ENCODE peak calls at places on chromosomes 16 and 17, in four cellular contexts. G is ovary, P is body of pancreas, Y is left ventricle myocardium inferior. H is an unnamed sample. For H3K4me1 and H3K9me3, the result is how much of the 10 kb centered on the place peaks cover.

GRCh38 chr16:72530434-72530833 is 358.5 kb upstream of the PMFBP1 start:
- DNase-seq in G (no peak), P (no peak), Y (no peak), H (no peak)

GRCh38 chr17:3803308-3803640 is 2.3 kb upstream of the ITGAE start:
- DNase-seq in G (no peak), P (no peak), Y (no peak), H (no peak)

GRCh38 chr16:5020551-5020950 is 13.2 kb downstream of the NAGPA start:
- DNase-seq in G (no peak), P (no peak), Y (no peak), H (no peak)

GRCh38 chr17:19939993-19940721 is 37.5 kb downstream of the AKAP10 start:
- DNase-seq in G (no peak), P (no peak), Y (no peak), H (no peak)

GRCh38 chr16:72875291-72876036 is 172.5 kb downstream of the ZFHX3 start:
- DNase-seq in G (no peak), P (no peak), Y (no peak), H (peak)

GRCh38 chr17:41048441-41048840 is 1.3 kb upstream of the KRTAP2-1 start:
- DNase-seq in G (no peak), P (no peak), Y (no peak), H (no peak)

GRCh38 chr17:51733166-51733565 is 425.3 kb downstream of the CA10 start:
- DNase-seq in G (no peak), P (no peak), Y (no peak), H (no peak)

GRCh38 chr17:27319536-27320221 is 25.8 kb downstream of the WSB1 start:
- DNase-seq in G (peak), P (peak), Y (peak), H (peak)

GRCh38 chr16:24851700-24852099 is 5.9 kb downstream of the SLC5A11 start:
- DNase-seq in G (no peak), P (no peak), Y (no peak), H (no peak)

GRCh38 chr16:75306102-75306762 is 54.8 kb upstream of the BCAR1 start:
- DNase-seq in G (no peak), P (peak), Y (no peak), H (no peak)

GRCh38 chr16:65672960-65673359 is 551.1 kb upstream of the CDH11 start:
- DNase-seq in G (no peak), P (no peak), Y (no peak), H (no peak)

GRCh38 chr16:47731252-47731651 is 270.1 kb downstream of the PHKB start:
- DNase-seq in G (no peak), P (no peak), Y (no peak), H (no peak)

GRCh38 chr17:60161598-60162330 is 12.0 kb downstream of the CA4 start:
- DNase-seq in G (no peak), P (peak), Y (no peak), H (no peak)

GRCh38 chr16:70678121-70678897 is 7.5 kb downstream of the MTSS2 start:
- DNase-seq in G (peak), P (no peak), Y (peak), H (no peak)

GRCh38 chr17:15123593-15124590 is 141.2 kb downstream of the PMP22 start:
- DNase-seq in G (no peak), P (no peak), Y (no peak), H (no peak)

GRCh38 chr17:40015005-40015997 is at the start of gene CSF3:
- DNase-seq in G (peak), P (no peak), Y (no peak), H (no peak)

GRCh38 chr16:17519556-17519955 is 48.8 kb upstream of the XYLT1 start:
- DNase-seq in G (no peak), P (no peak), Y (no peak), H (no peak)

GRCh38 chr16:53829186-53829747 is 125.3 kb downstream of the FTO start:
- DNase-seq in G (no peak), P (no peak), Y (no peak), H (peak)

GRCh38 chr16:22235839-22236745 is 30.0 kb downstream of the EEF2K start:
- DNase-seq in G (peak), P (peak), Y (peak), H (no peak)

GRCh38 chr17:28973414-28973813 is 22.1 kb upstream of the PHF12 start:
- DNase-seq in G (no peak), P (no peak), Y (peak), H (peak)

GRCh38 chr16:78177927-78178326 is 78.5 kb downstream of the WWOX start:
- DNase-seq in G (no peak), P (no peak), Y (no peak), H (no peak)

GRCh38 chr17:57404807-57405485 is 148.6 kb downstream of the MSI2 start:
- DNase-seq in G (no peak), P (no peak), Y (no peak), H (no peak)
- H3K4me1 ChIP-seq in G (under half), P (under half), Y (half or more), H (under half)

GRCh38 chr17:50325906-50326305 is 20.0 kb upstream of the XYLT2 start:
- DNase-seq in G (no peak), P (no peak), Y (no peak), H (no peak)

GRCh38 chr17:50322271-50322670 is 23.7 kb upstream of the XYLT2 start:
- DNase-seq in G (no peak), P (no peak), Y (no peak), H (no peak)

GRCh38 chr17:50326831-50327364 is 19.0 kb upstream of the XYLT2 start:
- DNase-seq in G (no peak), P (no peak), Y (no peak), H (no peak)

GRCh38 chr17:50319630-50320029 is 26.3 kb upstream of the XYLT2 start:
- DNase-seq in G (no peak), P (no peak), Y (no peak), H (no peak)

DNA sequence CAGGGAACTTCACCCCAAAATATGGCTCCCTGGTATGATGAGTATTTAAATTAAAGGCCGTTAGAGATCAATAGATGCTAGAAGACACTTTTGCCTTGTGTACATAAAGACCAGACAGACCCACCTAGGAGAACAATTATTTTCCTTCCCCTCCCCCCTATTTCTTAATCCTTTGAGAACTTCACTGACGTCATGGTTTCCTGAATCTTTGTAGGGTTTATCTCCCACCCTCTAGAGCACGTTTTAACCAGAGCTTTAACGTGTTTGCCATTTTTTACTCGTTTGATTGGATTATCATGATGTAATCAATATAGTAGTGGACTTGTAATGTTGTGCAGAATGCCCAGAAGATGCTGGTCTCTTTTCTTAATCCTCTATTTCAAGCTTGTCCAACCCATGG is 22.9 kb upstream of the XYLT2 start:
- DNase-seq in G (no peak), P (no peak), Y (no peak), H (no peak)
- TF ChIP-seq CTCF in G (no peak), P (no peak), Y (no peak), H (no peak)

GRCh38 chr16:13697013-13697412 is 222.9 kb upstream of the ERCC4 start:
- DNase-seq in G (no peak), P (no peak), Y (no peak), H (no peak)
- H3K9me3 ChIP-seq in G (under half), P (under half), Y (half or more), H (under half)

GRCh38 chr17:44113868-44114840 is 9.3 kb downstream of the HDAC5 start:
- DNase-seq in G (no peak), P (no peak), Y (no peak), H (no peak)
- H3K4me1 ChIP-seq in G (under half), P (half or more), Y (half or more), H (under half)

GRCh38 chr17:30092886-30093285 is 23.7 kb upstream of the NSRP1 start:
- DNase-seq in G (no peak), P (no peak), Y (no peak), H (no peak)

GRCh38 chr17:30091771-30092170 is 24.8 kb upstream of the NSRP1 start:
- DNase-seq in G (no peak), P (no peak), Y (no peak), H (no peak)

GRCh38 chr17:30093463-30094147 is 23.0 kb upstream of the NSRP1 start:
- DNase-seq in G (peak), P (peak), Y (no peak), H (peak)

GRCh38 chr17:30091166-30091670 is 25.4 kb upstream of the NSRP1 start:
- DNase-seq in G (no peak), P (no peak), Y (no peak), H (no peak)

GRCh38 chr17:30095507-30096244 is 20.9 kb upstream of the NSRP1 start:
- DNase-seq in G (no peak), P (peak), Y (no peak), H (no peak)
- TF ChIP-seq CTCF in G (peak), P (peak), Y (peak), H (peak)

GRCh38 chr17:70048020-70048419 is 27.0 kb upstream of the KCNJ16 start:
- DNase-seq in G (no peak), P (no peak), Y (no peak), H (no peak)
- H3K9me3 ChIP-seq in G (under half), P (under half), Y (under half), H (under half)

DNA sequence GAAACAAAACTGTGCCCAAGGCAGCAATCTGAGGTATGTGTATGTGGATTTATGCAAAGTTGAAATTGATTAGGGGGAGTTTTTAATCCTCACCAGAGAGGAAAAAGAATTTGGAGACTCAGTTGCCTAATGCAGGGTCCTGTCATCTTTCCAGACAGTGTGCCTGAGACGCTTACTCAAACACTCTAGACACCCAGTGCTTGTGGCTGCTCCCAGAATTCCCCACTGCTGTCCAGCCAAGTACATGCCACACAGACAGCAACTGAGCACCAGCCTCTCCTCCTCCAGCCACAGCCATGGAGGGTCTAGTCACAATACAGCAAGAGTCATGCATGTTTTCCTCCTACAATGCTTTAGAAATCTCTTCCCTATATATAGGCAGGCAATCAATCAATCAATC is 118.1 kb downstream of the HIC1 start:
- DNase-seq in G (no peak), P (no peak), Y (no peak), H (no peak)
- H3K4me1 ChIP-seq in G (under half), P (under half), Y (half or more), H (under half)

H was measured in BE2C.